ENCODE peak calls at places on chromosomes 5 and 9, in six cellular contexts. F is A673, P is NCI-H446, I is GM18507, H is A549, Z is cardiac fibroblast. S is an unnamed sample.

GRCh38 chr9:128927731-128928411 is 7.1 kb downstream of the PHYHD1 start:
- DNase-seq in F (peak), P (no peak), I (peak), H (peak), Z (peak), S (peak)

GRCh38 chr9:93592389-93593021 is 16.1 kb downstream of the PHF2 start:
- DNase-seq in F (no peak), P (no peak), I (no peak), H (no peak), Z (peak), S (peak)

GRCh38 chr9:122302541-122302940 is 37.9 kb downstream of the MRRF start:
- DNase-seq in F (no peak), P (no peak), I (no peak), H (no peak), Z (no peak), S (no peak)

GRCh38 chr9:107465467-107466451 is 23.8 kb downstream of the KLF4 start:
- DNase-seq in F (peak), P (no peak), I (no peak), H (peak), Z (peak), S (peak)

GRCh38 chr9:115374724-115375268 is 256.8 kb upstream of the TNC start:
- DNase-seq in F (no peak), P (no peak), I (no peak), H (no peak), Z (no peak), S (no peak)

GRCh38 chr5:55856511-55857246 is 5.5 kb downstream of the IL31RA start:
- DNase-seq in F (no peak), P (no peak), I (no peak), H (no peak), Z (no peak), S (no peak)

GRCh38 chr5:120372899-120373298 is 91.2 kb upstream of the PRR16 start:
- DNase-seq in F (no peak), P (no peak), I (no peak), H (no peak), Z (no peak), S (peak)

GRCh38 chr5:35789732-35790461 is 66.8 kb upstream of the IL7R start:
- DNase-seq in F (no peak), P (no peak), I (no peak), H (no peak), Z (no peak), S (peak)

GRCh38 chr9:12698293-12698692 is 5.1 kb downstream of the TYRP1 start:
- DNase-seq in F (no peak), P (no peak), I (no peak), H (no peak), Z (peak), S (peak)

GRCh38 chr5:76209297-76209696 is 126.1 kb downstream of the SV2C start:
- DNase-seq in F (no peak), P (no peak), I (no peak), H (no peak), Z (no peak), S (no peak)

GRCh38 chr9:114638441-114638840 is 19.2 kb downstream of the TEX53 start:
- DNase-seq in F (no peak), P (no peak), I (no peak), H (no peak), Z (no peak), S (no peak)

GRCh38 chr5:149466457-149466972 is 84.7 kb downstream of the CSNK1A1 start:
- DNase-seq in F (peak), P (no peak), I (no peak), H (peak), Z (no peak), S (peak)

GRCh38 chr5:150429410-150429873 is 16.7 kb upstream of the CD74 start:
- DNase-seq in F (no peak), P (no peak), I (no peak), H (no peak), Z (no peak), S (no peak)

GRCh38 chr9:119004618-119004990 is 364.6 kb downstream of the BRINP1 start:
- DNase-seq in F (no peak), P (no peak), I (no peak), H (no peak), Z (peak), S (peak)

GRCh38 chr5:61409568-61409967 is 77.5 kb downstream of the ZSWIM6 start:
- DNase-seq in F (peak), P (no peak), I (no peak), H (peak), Z (peak), S (peak)

GRCh38 chr5:40406426-40407211 is 273.1 kb upstream of the PTGER4 start:
- DNase-seq in F (no peak), P (no peak), I (no peak), H (no peak), Z (no peak), S (no peak)

GRCh38 chr9:86034863-86035734 is 64.3 kb downstream of the GOLM1 start:
- DNase-seq in F (peak), P (no peak), I (no peak), H (peak), Z (peak), S (peak)

GRCh38 chr9:75974006-75974766 is 83.7 kb downstream of the PCSK5 start:
- DNase-seq in F (no peak), P (no peak), I (no peak), H (no peak), Z (peak), S (peak)

GRCh38 chr9:104743377-104743985 is 4.0 kb upstream of the NIPSNAP3A start:
- DNase-seq in F (peak), P (peak), I (no peak), H (peak), Z (peak), S (peak)

GRCh38 chr9:108626743-108627142 is 229.0 kb downstream of the ACTL7B start:
- DNase-seq in F (no peak), P (no peak), I (no peak), H (no peak), Z (no peak), S (no peak)

GRCh38 chr5:42400474-42400873 is 22.8 kb upstream of the GHR start:
- DNase-seq in F (no peak), P (no peak), I (no peak), H (no peak), Z (no peak), S (no peak)

GRCh38 chr5:132433141-132433540 is 57.4 kb downstream of the IRF1 start:
- DNase-seq in F (no peak), P (no peak), I (no peak), H (no peak), Z (no peak), S (no peak)

GRCh38 chr5:180423598-180423997 is 70.5 kb upstream of the GFPT2 start:
- DNase-seq in F (no peak), P (no peak), I (no peak), H (no peak), Z (no peak), S (no peak)

GRCh38 chr5:57482671-57483106 is at the start of gene ACTBL2:
- DNase-seq in F (no peak), P (no peak), I (no peak), H (no peak), Z (peak), S (peak)

GRCh38 chr9:124257070-124257864 is 482 bp upstream of the NEK6 start:
- DNase-seq in F (no peak), P (no peak), I (no peak), H (no peak), Z (peak), S (no peak)

GRCh38 chr5:145347026-145347616 is 488.0 kb downstream of the PRELID2 start:
- DNase-seq in F (peak), P (no peak), I (no peak), H (no peak), Z (peak), S (peak)

GRCh38 chr5:109936996-109937395 is 247.3 kb downstream of the MAN2A1 start:
- DNase-seq in F (no peak), P (no peak), I (no peak), H (no peak), Z (no peak), S (no peak)

GRCh38 chr5:378301-378891 is 56.9 kb downstream of the AHRR start:
- DNase-seq in F (no peak), P (no peak), I (no peak), H (no peak), Z (no peak), S (no peak)

GRCh38 chr5:60295423-60295822 is 401.9 kb upstream of the PDE4D start:
- DNase-seq in F (peak), P (no peak), I (no peak), H (no peak), Z (peak), S (peak)

GRCh38 chr5:143664623-143665022 is 147.3 kb upstream of the HMHB1 start:
- DNase-seq in F (no peak), P (no peak), I (no peak), H (no peak), Z (no peak), S (no peak)

GRCh38 chr9:137023157-137023556 is 4.9 kb downstream of the ABCA2 start:
- DNase-seq in F (no peak), P (no peak), I (no peak), H (no peak), Z (no peak), S (no peak)

GRCh38 chr5:10704949-10705621 is 55.9 kb downstream of the DAP start:
- DNase-seq in F (peak), P (no peak), I (no peak), H (no peak), Z (peak), S (peak)

GRCh38 chr9:105608685-105609598 is 51.0 kb downstream of the FKTN start:
- DNase-seq in F (peak), P (no peak), I (peak), H (peak), Z (peak), S (peak)

GRCh38 chr5:148855249-148856008 is 29.0 kb downstream of the ADRB2 start:
- DNase-seq in F (no peak), P (no peak), I (no peak), H (no peak), Z (no peak), S (no peak)

GRCh38 chr5:175652741-175653663 is 4.9 kb upstream of the HRH2 start:
- DNase-seq in F (no peak), P (no peak), I (peak), H (no peak), Z (no peak), S (no peak)

S was measured in AG20443.